ENCODE peak calls at places on chromosomes 7 and 10, in four cellular contexts. One of them, this sample, is unnamed.

GRCh38 chr10:52965489-52965888 is 192.9 kb upstream of the MBL2 start:
- DNase-seq in iPS-NIHi11: no peak
- DNase-seq in amniotic epithelial cell: no peak
- DNase-seq in adrenal gland: no peak
- DNase-seq in this sample: no peak

GRCh38 chr7:134823400-134823799 is 44.0 kb downstream of the CALD1 start:
- DNase-seq in iPS-NIHi11: no peak
- DNase-seq in amniotic epithelial cell: peak
- DNase-seq in adrenal gland: no peak
- DNase-seq in this sample: no peak

GRCh38 chr7:45597286-45597984 is 23.3 kb downstream of the ADCY1 start:
- DNase-seq in iPS-NIHi11: no peak
- DNase-seq in adrenal gland: peak
- DNase-seq in amniotic epithelial cell: no peak
- DNase-seq in this sample: no peak

GRCh38 chr10:28991326-28991725 is 297.5 kb upstream of the LYZL1 start:
- DNase-seq in amniotic epithelial cell: peak
- DNase-seq in iPS-NIHi11: peak
- DNase-seq in adrenal gland: no peak
- DNase-seq in this sample: no peak

GRCh38 chr7:9921326-9921725 is 1052.3 kb upstream of the PHF14 start:
- DNase-seq in amniotic epithelial cell: no peak
- DNase-seq in iPS-NIHi11: no peak
- DNase-seq in adrenal gland: no peak
- DNase-seq in this sample: no peak

GRCh38 chr10:20778008-20778757 is 118.9 kb downstream of the NEBL start:
- DNase-seq in adrenal gland: no peak
- DNase-seq in iPS-NIHi11: no peak
- DNase-seq in amniotic epithelial cell: no peak
- DNase-seq in this sample: no peak

GRCh38 chr7:23377134-23377533 is 78.0 kb downstream of the MALSU1 start:
- DNase-seq in iPS-NIHi11: no peak
- DNase-seq in amniotic epithelial cell: peak
- DNase-seq in adrenal gland: no peak
- DNase-seq in this sample: no peak

GRCh38 chr10:29525762-29526161 is 109.0 kb downstream of the SVIL start:
- DNase-seq in adrenal gland: no peak
- DNase-seq in amniotic epithelial cell: no peak
- DNase-seq in iPS-NIHi11: no peak
- DNase-seq in this sample: no peak

GRCh38 chr10:88783734-88784133 is 18.8 kb upstream of the LIPM start:
- DNase-seq in adrenal gland: no peak
- DNase-seq in iPS-NIHi11: no peak
- DNase-seq in amniotic epithelial cell: peak
- DNase-seq in this sample: no peak

GRCh38 chr7:152103691-152104090 is 78.2 kb downstream of the GALNT11 start:
- DNase-seq in amniotic epithelial cell: no peak
- DNase-seq in adrenal gland: no peak
- DNase-seq in iPS-NIHi11: no peak
- DNase-seq in this sample: no peak

GRCh38 chr7:55491346-55491745 is 81.0 kb downstream of the VOPP1 start:
- DNase-seq in iPS-NIHi11: no peak
- DNase-seq in amniotic epithelial cell: no peak
- DNase-seq in adrenal gland: no peak
- DNase-seq in this sample: no peak

GRCh38 chr10:48309711-48310226 is 3.3 kb downstream of the MAPK8 start:
- DNase-seq in amniotic epithelial cell: peak
- DNase-seq in iPS-NIHi11: no peak
- DNase-seq in adrenal gland: no peak
- DNase-seq in this sample: no peak

GRCh38 chr10:16893664-16894063 is 76.4 kb upstream of the RSU1 start:
- DNase-seq in iPS-NIHi11: no peak
- DNase-seq in amniotic epithelial cell: no peak
- DNase-seq in adrenal gland: no peak
- DNase-seq in this sample: no peak

GRCh38 chr10:100186253-100186780 is 488 bp upstream of the ERLIN1 start:
- DNase-seq in adrenal gland: peak
- DNase-seq in iPS-NIHi11: peak
- DNase-seq in amniotic epithelial cell: peak
- DNase-seq in this sample: peak

GRCh38 chr10:63711866-63712716 is 190.9 kb downstream of the REEP3 start:
- DNase-seq in adrenal gland: peak
- DNase-seq in iPS-NIHi11: peak
- DNase-seq in amniotic epithelial cell: peak
- DNase-seq in this sample: peak

GRCh38 chr10:24518981-24519597 is 204.6 kb downstream of the ARHGAP21 start:
- DNase-seq in iPS-NIHi11: peak
- DNase-seq in adrenal gland: peak
- DNase-seq in amniotic epithelial cell: peak
- DNase-seq in this sample: peak

GRCh38 chr7:145313601-145314000 is 477.7 kb upstream of the TPK1 start:
- DNase-seq in adrenal gland: no peak
- DNase-seq in amniotic epithelial cell: no peak
- DNase-seq in iPS-NIHi11: no peak
- DNase-seq in this sample: no peak

GRCh38 chr7:17962652-17963051 is 22.4 kb upstream of the SNX13 start:
- DNase-seq in adrenal gland: no peak
- DNase-seq in iPS-NIHi11: no peak
- DNase-seq in amniotic epithelial cell: no peak
- DNase-seq in this sample: no peak

GRCh38 chr10:12690525-12691139 is 310.9 kb downstream of the CCDC3 start:
- DNase-seq in adrenal gland: no peak
- DNase-seq in iPS-NIHi11: no peak
- DNase-seq in amniotic epithelial cell: no peak
- DNase-seq in this sample: no peak

GRCh38 chr10:125933693-125934092 is 37.3 kb downstream of the FANK1 start:
- DNase-seq in adrenal gland: no peak
- DNase-seq in iPS-NIHi11: no peak
- DNase-seq in amniotic epithelial cell: no peak
- DNase-seq in this sample: no peak

GRCh38 chr7:97480700-97481410 is 251.0 kb upstream of the TAC1 start:
- DNase-seq in adrenal gland: no peak
- DNase-seq in iPS-NIHi11: no peak
- DNase-seq in amniotic epithelial cell: no peak
- DNase-seq in this sample: no peak

GRCh38 chr10:77680811-77681210 is 43.2 kb upstream of the KCNMA1 start:
- DNase-seq in adrenal gland: no peak
- DNase-seq in amniotic epithelial cell: no peak
- DNase-seq in iPS-NIHi11: no peak
- DNase-seq in this sample: no peak

GRCh38 chr7:144824360-144824759 is 11.5 kb downstream of the TPK1 start:
- DNase-seq in amniotic epithelial cell: peak
- DNase-seq in adrenal gland: no peak
- DNase-seq in iPS-NIHi11: no peak
- DNase-seq in this sample: no peak

GRCh38 chr10:113957013-113957412 is 86.7 kb upstream of the ADRB1 start:
- DNase-seq in iPS-NIHi11: no peak
- DNase-seq in adrenal gland: no peak
- DNase-seq in amniotic epithelial cell: peak
- DNase-seq in this sample: no peak

GRCh38 chr10:132397036-132397541 is at the start of gene PWWP2B:
- DNase-seq in iPS-NIHi11: peak
- DNase-seq in amniotic epithelial cell: no peak
- DNase-seq in adrenal gland: peak
- DNase-seq in this sample: peak

GRCh38 chr10:42836771-42837468 is 54.3 kb downstream of the BMS1 start:
- DNase-seq in iPS-NIHi11: peak
- DNase-seq in amniotic epithelial cell: peak
- DNase-seq in adrenal gland: no peak
- DNase-seq in this sample: no peak